ENCODE peak calls at places on chromosomes 12 and 14, in ten cellular contexts. A is left lung, P is hepatocyte, T is PC-9, L is spleen, Q is thoracic aorta, K is uterus, U is left ventricle myocardium inferior, W is upper lobe of right lung, Z is testis. S is an unnamed sample.

GRCh38 chr14:47626151-47627035 is 49.0 kb downstream of the MDGA2 start:
- DNase-seq in A (no peak), W (no peak), T (peak; percentile 1), L (no peak), Q (no peak), U (no peak), K (no peak), P (no peak), Z (peak; percentile 21), S (no peak)

GRCh38 chr12:92046557-92046956 is 99.1 kb downstream of the BTG1 start:
- DNase-seq in Q (no peak), T (no peak), Z (no peak), U (no peak), L (no peak), W (no peak), P (no peak), A (no peak), K (no peak), S (no peak)

GRCh38 chr14:98408713-98409112 is 863.3 kb downstream of the BCL11B start:
- DNase-seq in K (no peak), W (no peak), P (no peak), L (no peak), Z (no peak), T (no peak), U (no peak), A (no peak), Q (no peak), S (no peak)

GRCh38 chr14:99127651-99128167 is 144.3 kb downstream of the BCL11B start:
- DNase-seq in T (no peak), Q (no peak), L (no peak), K (no peak), U (no peak), P (peak; percentile 50), A (no peak), Z (no peak), W (peak; percentile 47), S (peak; percentile 97)

GRCh38 chr12:32170437-32170998 is 63.9 kb downstream of the BICD1 start:
- DNase-seq in Z (no peak), U (no peak), T (no peak), A (no peak), L (no peak), W (no peak), K (no peak), Q (no peak), P (no peak), S (no peak)

GRCh38 chr12:93184664-93185368 is 192.9 kb upstream of the NUDT4 start:
- DNase-seq in U (no peak), Z (no peak), P (no peak), W (no peak), K (no peak), L (no peak), A (no peak), Q (no peak), T (no peak), S (no peak)

GRCh38 chr12:47066278-47067048 is 13.0 kb upstream of the PCED1B start:
- DNase-seq in L (no peak), U (no peak), W (no peak), K (no peak), Z (no peak), A (no peak), T (no peak), Q (no peak), P (no peak), S (no peak)

GRCh38 chr14:56794557-56795283 is 15.6 kb downstream of the OTX2 start:
- DNase-seq in Q (no peak), P (peak; percentile 22), Z (no peak), U (no peak), W (no peak), T (no peak), A (no peak), L (no peak), K (no peak), S (no peak)

GRCh38 chr12:94545937-94546771 is 86.5 kb upstream of the CEP83 start:
- DNase-seq in W (no peak), Z (peak; percentile 60), T (peak; percentile 56), Q (no peak), L (no peak), K (no peak), A (peak; percentile 44), U (no peak), P (peak; percentile 82), S (no peak)

GRCh38 chr14:58071341-58071740 is 80.7 kb downstream of the ARMH4 start:
- DNase-seq in L (no peak), P (no peak), T (no peak), A (no peak), W (no peak), Q (no peak), Z (no peak), K (no peak), U (no peak), S (no peak)

GRCh38 chr12:45707241-45707857 is 22.2 kb upstream of the ARID2 start:
- DNase-seq in W (no peak), A (no peak), L (no peak), Z (no peak), Q (no peak), U (no peak), P (no peak), T (no peak), K (no peak), S (no peak)

GRCh38 chr14:55388160-55388559 is 23.5 kb downstream of the ATG14 start:
- DNase-seq in Z (no peak), A (no peak), K (no peak), P (no peak), U (no peak), W (no peak), L (no peak), Q (no peak), T (no peak), S (no peak)

GRCh38 chr12:52486166-52487105 is 6.6 kb downstream of the KRT6A start:
- DNase-seq in Z (no peak), K (no peak), T (no peak), W (no peak), P (no peak), U (no peak), A (no peak), L (no peak), Q (no peak), S (no peak)

GRCh38 chr12:29149691-29150382 is 759 bp downstream of the FAR2 start:
- DNase-seq in L (peak; percentile 85), A (no peak), Q (no peak), U (no peak), P (no peak), T (peak; percentile 21), Z (no peak), W (no peak), K (no peak), S (no peak)
- H3K27ac ChIP-seq in L (peak overlapping the region; percentile 88), A (peak overlapping the region; percentile 88), Q (peak overlapping the region; percentile 39), U (peak overlapping the region; percentile 88), P (peak overlapping the region; percentile 59), T (peak overlapping the region; percentile 58), Z (peak overlapping the region; percentile 33), W (peak overlapping the region; percentile 84), K (peak overlapping the region; percentile 74), S (no peak overlapping the region)

DNA sequence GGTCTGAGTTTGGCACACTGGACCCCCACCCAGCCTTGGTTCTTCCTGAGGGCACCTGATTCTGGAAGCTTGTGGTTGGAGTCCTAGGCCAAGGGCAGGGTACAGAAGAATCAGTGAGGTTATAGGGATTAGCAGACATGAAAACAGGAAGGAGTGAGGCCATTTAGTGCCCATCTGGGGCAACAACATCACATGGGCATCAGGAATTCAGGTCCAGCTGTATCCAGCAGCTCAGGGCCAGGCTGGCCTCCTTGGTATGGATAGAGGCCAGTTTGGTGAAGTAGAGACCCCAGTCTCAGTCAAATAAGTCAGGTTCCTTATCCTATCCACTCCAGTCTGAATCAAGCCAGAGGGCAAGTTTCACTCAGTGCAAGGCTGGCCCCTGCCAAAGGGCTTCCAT is 36.2 kb downstream of the RASAL1 start:
- DNase-seq in T (no peak), L (no peak), P (no peak), K (no peak), Z (no peak), A (no peak), U (no peak), Q (no peak), W (no peak), S (no peak)
- H3K4me1 ChIP-seq in T (peaks cover 4% of the 10 kb centered on the region), L (peaks cover 8% of the 10 kb centered on the region), P (peaks cover 4% of the 10 kb centered on the region), K (no peaks in the 10 kb centered on the region), Z (peaks cover 4% of the 10 kb centered on the region), A (no peaks in the 10 kb centered on the region), U (peaks cover 9% of the 10 kb centered on the region), Q (no peaks in the 10 kb centered on the region), W (peaks cover 3% of the 10 kb centered on the region), S (no peaks in the 10 kb centered on the region)

GRCh38 chr12:65868878-65869277 is 44.6 kb downstream of the HMGA2 start:
- DNase-seq in Z (no peak), U (no peak), L (no peak), Q (no peak), W (no peak), K (no peak), T (no peak), P (no peak), A (no peak), S (no peak)

GRCh38 chr12:65867428-65867827 is 43.1 kb downstream of the HMGA2 start:
- DNase-seq in Z (no peak), U (no peak), Q (no peak), K (no peak), A (no peak), P (no peak), L (no peak), T (no peak), W (no peak), S (no peak)

GRCh38 chr12:65871865-65872645 is 47.8 kb downstream of the HMGA2 start:
- DNase-seq in Z (no peak), A (no peak), P (no peak), U (no peak), L (no peak), K (no peak), T (no peak), Q (no peak), W (no peak), S (no peak)

GRCh38 chr12:65868133-65868705 is 43.9 kb downstream of the HMGA2 start:
- DNase-seq in A (no peak), W (no peak), P (peak; percentile 28), U (no peak), Q (no peak), T (no peak), K (no peak), L (no peak), Z (no peak), S (no peak)
- H3K27ac ChIP-seq in A (no peak overlapping the region), W (no peak overlapping the region), P (peak overlapping the region; percentile 20), U (no peak overlapping the region), Q (no peak overlapping the region), T (no peak overlapping the region), K (no peak overlapping the region), L (no peak overlapping the region), Z (no peak overlapping the region), S (peak overlapping the region; percentile 67)

DNA sequence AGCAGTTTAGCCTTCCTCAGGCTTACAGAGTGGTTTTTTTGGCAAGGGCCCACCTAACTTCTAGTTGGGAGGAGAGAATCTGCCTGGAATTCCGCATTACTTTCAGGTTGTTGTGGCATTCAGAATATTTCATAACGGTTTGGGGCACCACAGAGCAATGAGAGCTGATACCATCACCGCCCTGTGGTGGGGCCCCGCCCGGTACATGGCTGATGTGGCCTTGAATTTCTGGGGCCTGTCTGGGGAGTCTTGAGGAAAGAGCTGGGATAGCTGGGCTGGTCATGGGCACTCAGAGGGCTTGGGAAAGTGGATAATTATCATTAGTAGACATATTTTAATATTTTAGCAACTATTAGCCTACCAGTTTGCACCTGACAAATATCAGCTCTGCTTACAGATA is 4.2 kb downstream of the TESPA1 start:
- DNase-seq in W (no peak), U (no peak), Z (no peak), T (no peak), Q (no peak), L (no peak), P (no peak), K (no peak), A (no peak), S (no peak)
- H3K4me1 ChIP-seq in W (no peaks in the 10 kb centered on the region), U (peaks cover 3% of the 10 kb centered on the region), Z (peaks cover 4% of the 10 kb centered on the region), T (no peaks in the 10 kb centered on the region), Q (no peaks in the 10 kb centered on the region), L (peaks cover 9% of the 10 kb centered on the region), P (no peaks in the 10 kb centered on the region), K (no peaks in the 10 kb centered on the region), A (no peaks in the 10 kb centered on the region), S (no peaks in the 10 kb centered on the region)

GRCh38 chr12:27711957-27712356 is 1.3 kb downstream of the MRPS35 start:
- DNase-seq in Z (no peak), Q (no peak), T (no peak), P (no peak), K (no peak), W (no peak), U (no peak), L (no peak), A (no peak), S (no peak)
- H3K27ac ChIP-seq in Z (no peak overlapping the region), Q (no peak overlapping the region), T (no peak overlapping the region), P (peak overlapping the region; percentile 90), K (no peak overlapping the region), W (no peak overlapping the region), U (no peak overlapping the region), L (no peak overlapping the region), A (no peak overlapping the region), S (no peak overlapping the region)

S was measured in RWPE2.